ENCODE peak calls at places on chromosomes 3 and 15, in five cellular contexts. P is GM18507, L is endothelial cell, M is foreskin fibroblast, O is NCI-H2081. X is an unnamed sample.

GRCh38 chr15:68783226-68784054 is 37.3 kb downstream of the ANP32A start:
- DNase-seq in P (peak), L (peak), M (no peak), O (no peak), X (peak)

GRCh38 chr15:66900586-66901310 is 164.7 kb upstream of the SMAD3 start:
- DNase-seq in P (no peak), L (no peak), M (no peak), O (no peak), X (no peak)

GRCh38 chr3:37532168-37532567 is 329.5 kb upstream of the CTDSPL start:
- DNase-seq in P (no peak), L (no peak), M (no peak), O (no peak), X (no peak)

GRCh38 chr15:86247249-86247955 is 167.7 kb downstream of the AGBL1 start:
- DNase-seq in P (no peak), L (no peak), M (no peak), O (no peak), X (no peak)

GRCh38 chr15:75234191-75234810 is 23.8 kb upstream of the GOLGA6C start:
- DNase-seq in P (no peak), L (no peak), M (no peak), O (no peak), X (no peak)

GRCh38 chr15:80803580-80804525 is 24.7 kb downstream of the CEMIP start:
- DNase-seq in P (no peak), L (no peak), M (no peak), O (no peak), X (no peak)

GRCh38 chr3:61948699-61949305 is 387.4 kb downstream of the PTPRG start:
- DNase-seq in P (no peak), L (no peak), M (no peak), O (no peak), X (no peak)

GRCh38 chr15:82812994-82813393 is 3.6 kb downstream of the WHAMM start:
- DNase-seq in P (no peak), L (no peak), M (no peak), O (no peak), X (no peak)

GRCh38 chr15:27686971-27687370 is 412.1 kb downstream of the OCA2 start:
- DNase-seq in P (no peak), L (no peak), M (no peak), O (no peak), X (no peak)

GRCh38 chr3:123700791-123701712 is 116.2 kb upstream of the HACD2 start:
- DNase-seq in P (no peak), L (no peak), M (no peak), O (no peak), X (no peak)

GRCh38 chr3:22960326-22960984 is 242.7 kb upstream of the UBE2E2 start:
- DNase-seq in P (no peak), L (peak), M (peak), O (peak), X (no peak)

GRCh38 chr3:12611117-12611516 is 52.8 kb downstream of the RAF1 start:
- DNase-seq in P (no peak), L (no peak), M (no peak), O (no peak), X (no peak)

GRCh38 chr15:33022629-33023028 is 171.9 kb downstream of the FMN1 start:
- DNase-seq in P (no peak), L (peak), M (peak), O (no peak), X (no peak)

GRCh38 chr15:89332446-89332845 is 2.2 kb downstream of the POLG start:
- DNase-seq in P (no peak), L (peak), M (no peak), O (no peak), X (no peak)

GRCh38 chr3:57948080-57948671 is 60.0 kb upstream of the FLNB start:
- DNase-seq in P (no peak), L (no peak), M (no peak), O (no peak), X (no peak)

X was measured in effector CD4-positive, alpha-beta T cell.